ENCODE peak calls at places on chromosomes 1 and 21, in four cellular contexts. O is suprapubic skin, A is SK-N-SH, Z is A549. B is an unnamed sample.

GRCh38 chr1:26831546-26832248 is 5.2 kb downstream of the ZDHHC18 start:
- DNase-seq in O (no peak), A (no peak), Z (no peak), B (no peak)

GRCh38 chr1:207866471-207867135 is 44.3 kb downstream of the CD34 start:
- DNase-seq in Z (peak), A (peak), O (peak), B (no peak)

GRCh38 chr1:221845650-221846371 is 103.9 kb upstream of the DUSP10 start:
- DNase-seq in O (no peak), Z (peak), A (no peak), B (peak)

GRCh38 chr21:42125571-42126544 is 54.7 kb downstream of the UMODL1 start:
- DNase-seq in O (no peak), Z (peak), A (no peak), B (no peak)

GRCh38 chr21:29499734-29500343 is 201.1 kb downstream of the BACH1 start:
- DNase-seq in O (no peak), Z (peak), A (peak), B (no peak)

GRCh38 chr1:11903210-11903609 is 23.0 kb downstream of the KIAA2013 start:
- DNase-seq in A (no peak), Z (no peak), O (no peak), B (no peak)

GRCh38 chr1:159341736-159342135 is 39.6 kb downstream of the FCER1A start:
- DNase-seq in A (no peak), O (no peak), Z (no peak), B (no peak)

GRCh38 chr1:233328661-233329498 is 1.4 kb downstream of the MAP3K21 start:
- DNase-seq in O (peak), A (no peak), Z (peak), B (peak)

GRCh38 chr1:12087797-12088314 is 24.8 kb downstream of the TNFRSF8 start:
- DNase-seq in Z (no peak), A (no peak), O (no peak), B (no peak)

DNA sequence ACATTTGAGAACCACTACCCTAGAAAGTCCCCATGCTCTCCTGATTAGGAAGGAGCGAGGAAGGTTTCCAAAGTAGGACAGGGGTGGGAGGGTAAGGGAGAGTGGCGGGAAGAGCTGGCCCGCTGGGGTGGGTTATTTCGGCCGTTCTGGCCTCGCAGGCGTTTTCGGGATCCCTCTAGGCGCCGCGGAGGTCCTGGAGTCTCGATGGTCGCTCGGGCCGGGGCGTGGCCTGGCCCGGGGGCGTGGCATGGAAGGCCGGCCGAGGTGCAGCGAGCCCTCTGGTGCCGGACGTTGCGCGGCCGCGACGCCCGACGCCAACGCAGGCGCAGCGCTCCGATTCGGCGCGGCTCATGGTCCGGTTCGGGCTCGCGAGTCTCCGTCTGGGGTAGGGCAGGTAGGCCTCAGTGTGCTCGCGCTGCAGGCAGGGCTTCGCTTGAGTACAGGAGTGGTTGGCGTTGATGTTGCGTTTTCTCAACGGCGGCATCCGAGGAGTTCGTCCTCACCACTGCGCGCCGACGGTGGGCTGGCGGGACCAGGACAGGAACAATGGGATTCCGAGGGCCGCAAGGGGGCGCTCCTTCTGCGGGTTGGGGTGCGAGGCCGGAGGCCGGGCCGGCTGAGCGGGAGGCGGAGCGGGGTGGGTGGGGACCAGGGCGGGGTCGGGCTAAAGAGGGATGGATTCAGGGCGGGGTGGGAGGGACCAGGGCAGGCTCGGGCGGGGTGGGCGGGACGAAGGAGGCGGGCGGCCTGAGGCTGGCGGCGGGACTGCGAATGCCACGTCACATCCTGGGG is at the start of gene PGBD2:
- DNase-seq in A (peak), O (peak), Z (peak), B (peak)
- TF ChIP-seq EP300 in A (no peak), O (no peak), Z (no peak), B (no peak)

GRCh38 chr1:150532860-150533259 is 16.3 kb upstream of the ADAMTSL4 start:
- DNase-seq in Z (no peak), O (no peak), A (no peak), B (no peak)
- TF ChIP-seq CTCF in Z (no peak), O (no peak), A (no peak), B (no peak)

GRCh38 chr1:32062867-32063230 is 9.9 kb upstream of the TMEM39B start:
- DNase-seq in O (no peak), A (no peak), Z (no peak), B (no peak)
- H3K27ac ChIP-seq in O (no peak), A (peak), Z (no peak), B (peak)

GRCh38 chr1:69706473-69706872 is 138.8 kb downstream of the LRRC7 start:
- DNase-seq in Z (no peak), O (no peak), A (peak), B (no peak)
- TF ChIP-seq EP300 in Z (no peak), O (no peak), A (peak), B (no peak)

DNA sequence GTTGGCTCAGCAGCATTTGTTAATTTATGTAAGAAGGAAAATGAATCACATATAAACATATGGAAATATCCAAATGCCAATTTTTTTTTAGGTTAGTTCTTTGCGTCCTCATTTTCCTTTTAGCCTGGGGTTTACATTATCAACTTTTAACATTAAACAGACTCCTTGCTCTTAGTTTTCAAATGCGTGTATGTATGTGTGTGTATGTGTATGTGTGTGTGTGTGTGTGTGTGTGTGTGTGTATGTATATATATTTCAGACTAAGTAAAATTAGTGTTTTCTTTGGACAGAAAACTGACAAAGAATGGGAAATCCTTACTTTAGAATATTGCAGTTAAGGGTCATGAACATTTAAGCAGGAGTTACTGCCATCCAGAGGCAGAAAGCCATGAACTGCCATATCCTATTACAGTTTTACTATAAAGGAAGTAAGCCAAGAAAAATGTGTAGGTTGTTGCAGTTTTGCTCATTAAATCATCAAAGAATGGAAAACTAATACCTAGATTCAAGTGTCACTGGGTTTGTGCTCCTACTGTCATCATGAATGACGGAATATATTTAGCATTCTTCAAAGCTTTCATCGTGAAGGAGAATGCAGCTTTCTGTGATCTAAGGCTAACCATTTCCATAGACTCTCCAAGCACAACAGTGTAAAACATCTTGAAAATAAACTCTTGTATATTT is 477.0 kb upstream of the NR5A2 start:
- DNase-seq in A (peak), O (no peak), Z (no peak), B (no peak)
- TF ChIP-seq CTCF in A (peak), O (no peak), Z (no peak), B (no peak)

DNA sequence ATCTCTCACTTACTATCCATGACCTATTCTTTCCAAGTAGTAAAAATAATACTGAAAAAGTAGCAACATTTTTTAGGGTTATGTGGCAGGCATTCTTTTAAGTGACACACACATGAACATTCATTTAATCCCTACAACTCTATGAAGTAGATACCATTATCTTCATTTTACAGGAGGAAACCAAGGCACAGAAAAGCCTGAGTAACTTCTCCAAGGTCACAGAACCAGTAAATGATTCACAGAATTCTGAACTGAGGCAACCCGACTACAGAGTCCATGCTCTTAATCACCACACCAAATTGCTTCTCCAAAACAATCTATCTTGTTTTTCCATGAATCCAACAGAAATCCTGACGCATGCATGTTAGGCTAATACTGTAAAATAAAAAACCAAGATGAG is 17.5 kb downstream of the FUBP1 start:
- DNase-seq in Z (no peak), A (no peak), O (no peak), B (no peak)
- H3K27ac ChIP-seq in Z (no peak), A (no peak), O (no peak), B (no peak)

GRCh38 chr1:181433931-181434330 is 49.4 kb upstream of the CACNA1E start:
- DNase-seq in A (no peak), O (no peak), Z (no peak), B (no peak)

GRCh38 chr1:181429462-181429861 is 53.9 kb upstream of the CACNA1E start:
- DNase-seq in A (no peak), O (no peak), Z (no peak), B (no peak)

GRCh38 chr1:181424786-181425403 is 58.4 kb upstream of the CACNA1E start:
- DNase-seq in Z (peak), A (peak), O (peak), B (peak)

GRCh38 chr1:181425566-181425965 is 57.8 kb upstream of the CACNA1E start:
- DNase-seq in O (no peak), A (no peak), Z (no peak), B (no peak)

DNA sequence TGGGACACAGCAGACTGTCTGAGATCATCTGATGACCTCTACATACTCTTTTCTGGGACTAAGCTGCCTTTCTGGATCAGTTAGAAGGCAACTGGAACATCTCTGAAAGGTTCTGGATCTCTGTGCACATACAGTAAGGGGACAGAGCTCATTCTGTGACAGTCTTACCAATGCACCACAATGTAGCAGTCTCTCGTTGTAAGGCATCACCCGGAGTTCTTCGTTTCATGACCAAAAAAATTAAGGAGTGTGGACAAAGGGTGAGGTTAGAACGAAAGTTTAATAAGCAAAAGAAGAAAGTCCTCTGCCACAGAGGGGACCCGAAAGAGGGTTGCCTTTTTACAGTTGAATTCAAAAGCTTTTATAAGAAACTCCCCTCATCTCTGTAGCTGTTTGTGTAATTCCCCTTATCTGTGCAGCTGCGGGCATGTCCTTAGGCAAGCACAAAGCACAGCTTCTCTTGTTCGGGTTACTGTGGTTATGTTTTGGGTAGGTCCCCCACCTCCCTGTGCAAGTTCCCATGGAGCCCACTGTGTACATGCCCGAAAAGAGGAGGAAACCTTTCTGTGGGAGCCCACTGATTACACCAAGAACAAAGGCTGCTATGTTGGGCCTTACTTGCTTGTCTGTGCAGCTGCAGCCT is 53.2 kb upstream of the CACNA1E start:
- DNase-seq in O (no peak), Z (no peak), A (no peak), B (no peak)
- TF ChIP-seq EP300 in O (no peak), Z (no peak), A (no peak), B (no peak)

GRCh38 chr1:18884419-18884717 is 18.0 kb downstream of the ALDH4A1 start:
- DNase-seq in A (no peak), O (no peak), Z (no peak), B (no peak)
- TF ChIP-seq CTCF in A (no peak), O (no peak), Z (no peak), B (no peak)

DNA sequence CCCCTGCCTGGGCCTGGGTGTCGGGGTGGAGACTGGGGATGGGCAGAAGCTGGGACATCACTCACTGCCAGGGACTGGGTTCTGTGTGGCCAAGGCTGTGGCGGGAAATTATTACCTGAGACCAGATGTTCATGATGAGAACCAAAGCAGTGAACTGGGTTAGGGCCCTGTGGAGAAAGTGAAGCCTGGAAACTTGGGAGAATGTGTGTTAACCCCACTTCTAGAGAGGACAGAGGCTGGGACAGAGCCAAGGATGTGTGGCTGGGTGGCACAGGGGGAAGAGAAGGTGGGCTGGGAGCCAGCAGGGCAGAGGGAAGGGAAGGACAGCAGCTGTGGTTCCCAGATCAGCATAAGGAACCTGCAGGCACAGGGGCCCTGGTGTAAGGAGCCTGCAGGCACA is 31.3 kb downstream of the CNIH3 start:
- DNase-seq in A (no peak), Z (no peak), O (no peak), B (no peak)
- H3K27ac ChIP-seq in A (no peak), Z (no peak), O (no peak), B (no peak)

DNA sequence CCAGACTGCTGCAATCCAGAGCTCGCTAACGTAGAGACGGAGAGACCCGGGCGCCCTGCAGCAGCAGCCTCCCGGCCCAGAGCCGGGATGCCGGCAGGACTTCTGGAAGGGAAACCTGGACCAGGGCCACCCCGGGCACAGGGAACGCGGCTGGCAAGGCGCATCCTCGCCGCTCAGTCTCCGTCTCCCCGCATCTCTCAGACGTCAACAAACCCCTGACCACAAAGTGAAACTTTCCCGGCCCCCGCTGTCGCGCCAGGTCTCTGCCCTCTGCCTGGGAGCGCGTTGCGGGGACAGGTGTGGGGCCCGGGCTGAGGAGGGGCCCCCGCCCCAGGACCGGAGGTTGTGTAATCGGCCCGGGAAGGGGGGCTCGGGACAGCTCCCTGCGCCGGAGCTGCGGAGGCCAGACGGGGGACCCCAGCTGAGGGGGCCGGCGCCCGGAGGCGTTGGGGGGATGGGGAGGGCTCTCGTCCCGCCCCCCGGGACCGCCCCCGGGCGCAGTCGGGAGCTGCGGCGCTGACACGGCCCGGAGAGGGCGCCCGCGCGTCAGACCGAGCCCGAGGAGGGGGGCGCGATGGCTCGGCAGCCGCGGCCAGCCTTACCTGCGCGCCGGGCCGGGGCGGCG is 116.6 kb upstream of the HIVEP3 start:
- DNase-seq in Z (peak), O (peak), A (peak), B (peak)
- TF ChIP-seq EP300 in Z (no peak), O (no peak), A (no peak), B (no peak)